ENCODE peak calls at places on chromosomes 16 and 17, in five cellular contexts. One of them, this sample, is unnamed.

GRCh38 chr16:67919618-67920210 is 11.9 kb downstream of the CTRL start:
- DNase-seq in IMR-90: no peak
- DNase-seq in tibial nerve: no peak
- DNase-seq in A549: no peak
- DNase-seq in heart left ventricle: no peak
- DNase-seq in this sample: no peak

GRCh38 chr17:78236362-78237127 is 5.1 kb downstream of the TMEM235 start:
- DNase-seq in IMR-90: no peak
- DNase-seq in tibial nerve: no peak
- DNase-seq in A549: no peak
- DNase-seq in heart left ventricle: no peak
- DNase-seq in this sample: no peak

GRCh38 chr16:66512589-66513404 is 37.1 kb downstream of the TK2 start:
- DNase-seq in IMR-90: no peak
- DNase-seq in tibial nerve: no peak
- DNase-seq in A549: peak
- DNase-seq in heart left ventricle: no peak
- DNase-seq in this sample: no peak

GRCh38 chr17:8226536-8227237 is 16.3 kb upstream of the AURKB start:
- DNase-seq in IMR-90: peak
- DNase-seq in tibial nerve: peak
- DNase-seq in A549: peak
- DNase-seq in heart left ventricle: peak
- DNase-seq in this sample: peak

GRCh38 chr16:68401871-68402747 is 46.2 kb downstream of the SMPD3 start:
- DNase-seq in IMR-90: peak
- DNase-seq in tibial nerve: no peak
- DNase-seq in A549: no peak
- DNase-seq in heart left ventricle: no peak
- DNase-seq in this sample: no peak

GRCh38 chr17:5788266-5788900 is 204.1 kb upstream of the NLRP1 start:
- DNase-seq in IMR-90: peak
- DNase-seq in tibial nerve: no peak
- DNase-seq in A549: no peak
- DNase-seq in heart left ventricle: no peak
- DNase-seq in this sample: no peak

GRCh38 chr16:11992594-11993524 is 16.3 kb downstream of the SNX29 start:
- DNase-seq in IMR-90: no peak
- DNase-seq in tibial nerve: no peak
- DNase-seq in A549: no peak
- DNase-seq in heart left ventricle: no peak
- DNase-seq in this sample: no peak

GRCh38 chr16:73000907-73001521 is 46.9 kb downstream of the ZFHX3 start:
- DNase-seq in IMR-90: no peak
- DNase-seq in tibial nerve: no peak
- DNase-seq in A549: no peak
- DNase-seq in heart left ventricle: no peak
- DNase-seq in this sample: no peak

GRCh38 chr16:64983983-64984382 is 137.9 kb downstream of the CDH11 start:
- DNase-seq in IMR-90: peak
- DNase-seq in tibial nerve: peak
- DNase-seq in A549: peak
- DNase-seq in heart left ventricle: peak
- DNase-seq in this sample: no peak

GRCh38 chr16:10817963-10818941 is at the start of gene TVP23A:
- DNase-seq in IMR-90: no peak
- DNase-seq in tibial nerve: no peak
- DNase-seq in A549: no peak
- DNase-seq in heart left ventricle: no peak
- DNase-seq in this sample: no peak

GRCh38 chr16:67878846-67879245 is 5.8 kb upstream of the NRN1L start:
- DNase-seq in IMR-90: no peak
- DNase-seq in tibial nerve: no peak
- DNase-seq in A549: no peak
- DNase-seq in heart left ventricle: no peak
- DNase-seq in this sample: no peak

GRCh38 chr16:26809461-26809860 is 257.3 kb upstream of the C16orf82 start:
- DNase-seq in IMR-90: no peak
- DNase-seq in tibial nerve: no peak
- DNase-seq in A549: no peak
- DNase-seq in heart left ventricle: no peak
- DNase-seq in this sample: no peak

GRCh38 chr16:52721331-52721730 is 174.4 kb upstream of the TOX3 start:
- DNase-seq in IMR-90: no peak
- DNase-seq in tibial nerve: no peak
- DNase-seq in A549: no peak
- DNase-seq in heart left ventricle: no peak
- DNase-seq in this sample: no peak

GRCh38 chr17:50348522-50349240 is 2.8 kb downstream of the XYLT2 start:
- DNase-seq in IMR-90: peak
- DNase-seq in tibial nerve: no peak
- DNase-seq in A549: no peak
- DNase-seq in heart left ventricle: no peak
- DNase-seq in this sample: no peak

GRCh38 chr16:1819611-1820010 is 7.0 kb downstream of the HAGH start:
- DNase-seq in IMR-90: no peak
- DNase-seq in tibial nerve: no peak
- DNase-seq in A549: no peak
- DNase-seq in heart left ventricle: no peak
- DNase-seq in this sample: no peak

GRCh38 chr16:1817716-1818115 is 8.9 kb downstream of the HAGH start:
- DNase-seq in IMR-90: no peak
- DNase-seq in tibial nerve: no peak
- DNase-seq in A549: no peak
- DNase-seq in heart left ventricle: no peak
- DNase-seq in this sample: no peak

GRCh38 chr16:1817276-1817589 is 9.4 kb downstream of the HAGH start:
- DNase-seq in IMR-90: no peak
- DNase-seq in tibial nerve: no peak
- DNase-seq in A549: no peak
- DNase-seq in heart left ventricle: no peak
- DNase-seq in this sample: no peak

GRCh38 chr16:1818873-1819525 is 7.6 kb downstream of the HAGH start:
- DNase-seq in IMR-90: no peak
- DNase-seq in tibial nerve: no peak
- DNase-seq in A549: no peak
- DNase-seq in heart left ventricle: no peak
- DNase-seq in this sample: no peak

GRCh38 chr16:1818204-1818872 is 8.3 kb downstream of the HAGH start:
- DNase-seq in IMR-90: no peak
- DNase-seq in tibial nerve: no peak
- DNase-seq in A549: no peak
- DNase-seq in heart left ventricle: no peak
- DNase-seq in this sample: no peak
- TF ChIP-seq POLR2A in IMR-90: no peak
- TF ChIP-seq POLR2A in tibial nerve: no peak
- TF ChIP-seq POLR2A in A549: no peak
- TF ChIP-seq POLR2A in heart left ventricle: no peak
- TF ChIP-seq POLR2A in this sample: no peak

GRCh38 chr16:2056681-2057407 is 9.1 kb downstream of the TSC2 start:
- DNase-seq in IMR-90: no peak
- DNase-seq in tibial nerve: no peak
- DNase-seq in A549: peak
- DNase-seq in heart left ventricle: no peak
- DNase-seq in this sample: no peak
- TF ChIP-seq CTCF in IMR-90: no peak
- TF ChIP-seq CTCF in tibial nerve: peak
- TF ChIP-seq CTCF in A549: no peak
- TF ChIP-seq CTCF in heart left ventricle: no peak
- TF ChIP-seq CTCF in this sample: peak

DNA sequence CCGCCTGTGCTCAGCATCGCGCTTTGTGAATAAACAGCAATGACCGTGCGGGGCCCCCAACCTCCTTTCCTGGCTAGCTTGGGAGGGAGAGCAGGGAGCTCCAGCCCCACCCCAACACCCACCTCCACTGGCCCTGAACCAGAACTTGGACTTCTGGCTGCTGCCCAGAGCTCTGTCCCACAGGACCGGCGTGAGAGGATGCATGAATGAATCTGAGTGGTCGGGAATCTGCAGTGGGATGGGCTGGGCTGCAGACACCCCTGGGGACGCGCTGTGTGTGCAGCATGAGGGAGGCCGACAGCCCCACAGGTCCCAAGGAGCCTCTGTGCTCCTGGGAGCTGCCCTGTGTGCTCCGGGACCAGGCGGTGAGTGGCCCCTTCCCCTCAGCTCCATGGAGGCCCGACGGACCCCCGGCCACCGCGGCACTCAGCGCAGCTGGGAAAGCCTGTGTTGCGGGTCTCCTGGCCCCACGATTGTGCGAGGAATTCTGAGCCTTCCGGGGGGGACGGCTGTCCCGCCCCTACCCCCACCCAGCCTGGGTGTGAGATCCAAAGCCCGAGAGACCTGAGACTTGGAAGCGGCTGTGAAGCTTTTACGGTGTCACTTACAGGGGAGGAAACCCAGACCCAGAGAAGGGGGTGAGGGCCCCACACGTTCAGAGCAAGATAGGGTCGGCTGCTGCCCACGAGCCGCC is 5.5 kb downstream of the PIEZO1 start:
- DNase-seq in IMR-90: no peak
- DNase-seq in tibial nerve: no peak
- DNase-seq in A549: no peak
- DNase-seq in heart left ventricle: peak
- DNase-seq in this sample: no peak
- TF ChIP-seq POLR2A in IMR-90: no peak
- TF ChIP-seq POLR2A in tibial nerve: no peak
- TF ChIP-seq POLR2A in A549: no peak
- TF ChIP-seq POLR2A in heart left ventricle: no peak
- TF ChIP-seq POLR2A in this sample: no peak

DNA sequence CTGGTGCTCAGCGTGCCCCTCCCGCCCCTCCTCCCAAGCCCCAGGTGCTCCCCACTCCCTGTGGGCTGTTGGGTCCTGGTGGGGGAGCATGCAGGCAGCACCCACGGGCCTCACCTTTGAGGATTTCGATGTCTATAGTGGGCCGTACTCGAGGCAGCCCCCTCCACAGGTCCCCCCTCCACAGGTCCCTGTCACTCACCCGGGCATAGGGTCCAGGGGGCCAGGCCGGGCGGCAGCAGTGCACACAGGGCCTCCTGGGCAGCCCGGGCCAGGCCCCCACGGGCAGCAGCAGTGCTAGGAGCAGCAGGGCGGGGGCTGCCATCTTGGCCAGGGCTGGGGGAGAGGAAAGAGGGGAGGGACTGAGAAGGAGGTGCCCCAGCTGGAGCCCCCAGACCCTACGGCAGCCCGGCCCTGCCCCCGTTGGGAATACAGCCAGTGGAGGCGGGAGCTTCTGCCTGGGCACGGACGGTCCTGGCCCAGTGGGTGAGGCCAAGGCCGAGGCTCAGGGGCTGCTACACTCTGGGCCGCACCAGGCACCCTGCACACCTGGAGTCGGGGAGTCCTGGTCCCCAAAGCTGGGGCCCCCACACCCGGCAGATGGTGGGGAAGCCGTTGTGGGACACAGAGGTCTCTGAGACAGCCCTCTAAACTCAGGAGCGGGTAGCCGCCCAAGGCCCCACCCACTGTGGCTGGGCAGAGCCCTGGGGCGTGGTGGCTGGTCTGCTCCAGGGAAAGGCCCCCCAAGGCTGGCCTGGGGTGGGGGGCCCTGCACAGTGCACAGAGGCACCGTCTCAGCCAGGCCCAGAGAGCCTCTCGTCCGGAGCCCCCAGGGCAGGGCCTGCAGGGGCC is 1.2 kb downstream of the C1QTNF8 start:
- DNase-seq in IMR-90: no peak
- DNase-seq in tibial nerve: no peak
- DNase-seq in A549: no peak
- DNase-seq in heart left ventricle: no peak
- DNase-seq in this sample: no peak
- TF ChIP-seq CTCF in IMR-90: no peak
- TF ChIP-seq CTCF in tibial nerve: no peak
- TF ChIP-seq CTCF in A549: no peak
- TF ChIP-seq CTCF in heart left ventricle: no peak
- TF ChIP-seq CTCF in this sample: no peak

DNA sequence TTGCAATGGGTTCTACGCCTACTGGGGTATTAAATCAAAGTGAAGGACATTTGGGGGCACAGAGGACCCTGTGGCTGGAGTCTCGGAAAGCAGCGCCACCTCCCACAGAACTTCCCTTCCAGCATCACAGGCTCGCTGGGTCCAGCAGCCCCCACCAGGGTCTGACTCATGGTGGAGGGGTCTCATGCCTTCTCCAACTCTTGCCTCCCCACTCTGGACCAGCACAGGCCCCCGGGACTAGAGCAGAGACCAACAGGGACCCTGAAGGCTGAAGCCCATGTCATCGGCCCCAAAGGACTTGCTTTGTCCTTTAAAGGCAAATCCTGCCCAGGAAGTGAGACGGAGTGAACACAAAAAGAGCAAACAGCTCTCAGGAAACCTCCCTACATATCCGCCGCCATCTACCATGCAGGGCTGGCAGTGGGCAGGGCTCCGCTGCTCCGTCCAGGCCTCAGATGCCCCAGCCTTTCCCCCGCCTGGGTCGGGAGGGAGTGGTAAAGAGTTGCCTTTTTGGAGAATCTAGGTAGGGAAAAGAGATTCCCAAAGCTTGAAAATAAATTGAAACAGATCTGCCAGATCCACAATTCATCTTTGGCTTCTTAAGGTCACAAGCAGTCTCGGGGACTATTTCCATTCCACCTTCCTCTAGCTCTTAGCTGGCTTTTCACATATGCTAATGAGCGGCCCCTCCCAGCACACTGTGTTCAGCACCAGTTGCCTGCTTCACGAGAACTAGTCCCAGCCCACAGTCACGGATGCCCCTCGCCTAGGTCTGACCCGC is 2.1 kb upstream of the GPRC5C start:
- DNase-seq in IMR-90: no peak
- DNase-seq in tibial nerve: no peak
- DNase-seq in A549: no peak
- DNase-seq in heart left ventricle: peak
- DNase-seq in this sample: no peak
- TF ChIP-seq POLR2A in IMR-90: no peak
- TF ChIP-seq POLR2A in tibial nerve: no peak
- TF ChIP-seq POLR2A in A549: no peak
- TF ChIP-seq POLR2A in heart left ventricle: no peak
- TF ChIP-seq POLR2A in this sample: no peak

GRCh38 chr16:23330161-23330560 is 28.1 kb downstream of the SCNN1B start:
- DNase-seq in IMR-90: no peak
- DNase-seq in tibial nerve: no peak
- DNase-seq in A549: no peak
- DNase-seq in heart left ventricle: no peak
- DNase-seq in this sample: no peak
- TF ChIP-seq CTCF in IMR-90: no peak
- TF ChIP-seq CTCF in tibial nerve: no peak
- TF ChIP-seq CTCF in A549: no peak
- TF ChIP-seq CTCF in heart left ventricle: no peak
- TF ChIP-seq CTCF in this sample: no peak

GRCh38 chr17:81998222-81998621 is 20.8 kb downstream of the ASPSCR1 start:
- DNase-seq in IMR-90: no peak
- DNase-seq in tibial nerve: no peak
- DNase-seq in A549: no peak
- DNase-seq in heart left ventricle: no peak
- DNase-seq in this sample: no peak
- TF ChIP-seq POLR2A in IMR-90: no peak
- TF ChIP-seq POLR2A in tibial nerve: no peak
- TF ChIP-seq POLR2A in A549: no peak
- TF ChIP-seq POLR2A in heart left ventricle: no peak
- TF ChIP-seq POLR2A in this sample: no peak

DNA sequence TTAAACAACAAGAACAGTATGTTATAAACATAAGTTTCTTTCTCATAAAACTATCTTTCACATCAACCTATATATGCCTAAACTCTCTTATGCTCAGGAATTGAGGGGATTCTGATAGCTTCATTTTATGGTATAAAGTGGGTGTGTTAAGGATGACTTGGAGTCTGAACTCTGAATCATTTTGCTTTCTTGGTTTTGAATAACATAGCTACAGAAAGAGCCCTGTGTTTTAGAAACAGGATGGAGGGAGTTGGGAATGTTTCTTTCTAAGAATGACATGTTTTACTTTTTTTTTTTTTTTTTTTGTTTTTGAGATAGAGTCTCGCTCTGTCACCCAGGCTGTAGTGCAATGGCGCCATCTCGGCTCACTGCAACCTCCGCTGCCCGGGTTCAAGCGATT is 50.1 kb downstream of the RHOT1 start:
- DNase-seq in IMR-90: peak
- DNase-seq in tibial nerve: no peak
- DNase-seq in A549: no peak
- DNase-seq in heart left ventricle: no peak
- DNase-seq in this sample: no peak
- TF ChIP-seq CTCF in IMR-90: no peak
- TF ChIP-seq CTCF in tibial nerve: no peak
- TF ChIP-seq CTCF in A549: no peak
- TF ChIP-seq CTCF in heart left ventricle: no peak
- TF ChIP-seq CTCF in this sample: no peak